ENCODE peak calls at places on chromosomes 4 and X, in seven cellular contexts. One of them, this sample, is unnamed.

GRCh38 chrX:24495700-24496099 is 30.6 kb downstream of the PDK3 start:
- DNase-seq in stomach: no peak
- DNase-seq in HAP-1: no peak
- DNase-seq in AG08396: no peak
- DNase-seq in stromal cell of bone marrow: no peak
- DNase-seq in lower lobe of right lung: no peak
- DNase-seq in fibroblast of lung: no peak
- DNase-seq in this sample: no peak

GRCh38 chr4:135741583-135741982 is 1540.0 kb upstream of the PABPC4L start:
- DNase-seq in stomach: no peak
- DNase-seq in HAP-1: no peak
- DNase-seq in AG08396: no peak
- DNase-seq in stromal cell of bone marrow: no peak
- DNase-seq in lower lobe of right lung: no peak
- DNase-seq in fibroblast of lung: no peak
- DNase-seq in this sample: no peak

GRCh38 chr4:119093042-119093827 is 42.4 kb upstream of the MYOZ2 start:
- DNase-seq in stomach: peak
- DNase-seq in HAP-1: no peak
- DNase-seq in AG08396: no peak
- DNase-seq in stromal cell of bone marrow: no peak
- DNase-seq in lower lobe of right lung: no peak
- DNase-seq in fibroblast of lung: no peak
- DNase-seq in this sample: no peak

GRCh38 chr4:147461161-147461560 is 19.7 kb upstream of the EDNRA start:
- DNase-seq in stomach: no peak
- DNase-seq in HAP-1: no peak
- DNase-seq in AG08396: no peak
- DNase-seq in stromal cell of bone marrow: no peak
- DNase-seq in lower lobe of right lung: no peak
- DNase-seq in fibroblast of lung: no peak
- DNase-seq in this sample: no peak

GRCh38 chr4:185218312-185218711 is 8.9 kb downstream of the SNX25 start:
- DNase-seq in stomach: no peak
- DNase-seq in HAP-1: no peak
- DNase-seq in AG08396: no peak
- DNase-seq in stromal cell of bone marrow: no peak
- DNase-seq in lower lobe of right lung: no peak
- DNase-seq in fibroblast of lung: no peak
- DNase-seq in this sample: no peak

GRCh38 chr4:109472343-109472761 is 38.7 kb downstream of the SEC24B start:
- DNase-seq in stomach: no peak
- DNase-seq in HAP-1: no peak
- DNase-seq in AG08396: peak
- DNase-seq in stromal cell of bone marrow: peak
- DNase-seq in lower lobe of right lung: no peak
- DNase-seq in fibroblast of lung: peak
- DNase-seq in this sample: no peak

GRCh38 chrX:106208154-106208553 is 40.0 kb downstream of the PWWP3B start:
- DNase-seq in stomach: no peak
- DNase-seq in HAP-1: no peak
- DNase-seq in AG08396: no peak
- DNase-seq in stromal cell of bone marrow: no peak
- DNase-seq in lower lobe of right lung: no peak
- DNase-seq in fibroblast of lung: no peak
- DNase-seq in this sample: no peak

GRCh38 chr4:42119916-42120315 is 32.5 kb downstream of the BEND4 start:
- DNase-seq in stomach: no peak
- DNase-seq in HAP-1: no peak
- DNase-seq in AG08396: no peak
- DNase-seq in stromal cell of bone marrow: no peak
- DNase-seq in lower lobe of right lung: no peak
- DNase-seq in fibroblast of lung: no peak
- DNase-seq in this sample: no peak

GRCh38 chr4:90425893-90426292 is 298.7 kb downstream of the CCSER1 start:
- DNase-seq in stomach: no peak
- DNase-seq in HAP-1: no peak
- DNase-seq in AG08396: no peak
- DNase-seq in stromal cell of bone marrow: no peak
- DNase-seq in lower lobe of right lung: no peak
- DNase-seq in fibroblast of lung: no peak
- DNase-seq in this sample: no peak

GRCh38 chrX:118128724-118129123 is 12.1 kb upstream of the KLHL13 start:
- DNase-seq in stomach: no peak
- DNase-seq in HAP-1: no peak
- DNase-seq in AG08396: no peak
- DNase-seq in stromal cell of bone marrow: no peak
- DNase-seq in lower lobe of right lung: no peak
- DNase-seq in fibroblast of lung: no peak
- DNase-seq in this sample: no peak

GRCh38 chrX:17859609-17860178 is 1.4 kb downstream of the RAI2 start:
- DNase-seq in stomach: peak
- DNase-seq in HAP-1: no peak
- DNase-seq in AG08396: no peak
- DNase-seq in stromal cell of bone marrow: no peak
- DNase-seq in lower lobe of right lung: peak
- DNase-seq in fibroblast of lung: no peak
- DNase-seq in this sample: no peak

GRCh38 chr4:74504212-74504611 is 59.3 kb downstream of the AREG start:
- DNase-seq in stomach: no peak
- DNase-seq in HAP-1: no peak
- DNase-seq in AG08396: no peak
- DNase-seq in stromal cell of bone marrow: no peak
- DNase-seq in lower lobe of right lung: no peak
- DNase-seq in fibroblast of lung: peak
- DNase-seq in this sample: no peak

GRCh38 chrX:135340827-135341226 is 31.5 kb downstream of the ETDC start:
- DNase-seq in stomach: no peak
- DNase-seq in HAP-1: no peak
- DNase-seq in AG08396: peak
- DNase-seq in stromal cell of bone marrow: no peak
- DNase-seq in lower lobe of right lung: no peak
- DNase-seq in fibroblast of lung: peak
- DNase-seq in this sample: no peak

GRCh38 chrX:1093586-1094538 is 118.6 kb downstream of the CRLF2 start:
- DNase-seq in stomach: no peak
- DNase-seq in HAP-1: no peak
- DNase-seq in AG08396: no peak
- DNase-seq in stromal cell of bone marrow: no peak
- DNase-seq in lower lobe of right lung: no peak
- DNase-seq in fibroblast of lung: no peak
- DNase-seq in this sample: no peak

GRCh38 chrX:154136627-154137161 is 7.3 kb upstream of the OPN1LW start:
- DNase-seq in stomach: peak
- DNase-seq in HAP-1: peak
- DNase-seq in AG08396: peak
- DNase-seq in stromal cell of bone marrow: no peak
- DNase-seq in lower lobe of right lung: peak
- DNase-seq in fibroblast of lung: peak
- DNase-seq in this sample: peak

GRCh38 chr4:188198980-188199792 is 59.9 kb downstream of the TRIML1 start:
- DNase-seq in stomach: no peak
- DNase-seq in HAP-1: no peak
- DNase-seq in AG08396: no peak
- DNase-seq in stromal cell of bone marrow: no peak
- DNase-seq in lower lobe of right lung: no peak
- DNase-seq in fibroblast of lung: peak
- DNase-seq in this sample: no peak

GRCh38 chr4:24912252-24913098 is at the start of gene CCDC149:
- DNase-seq in stomach: peak
- DNase-seq in HAP-1: peak
- DNase-seq in AG08396: peak
- DNase-seq in stromal cell of bone marrow: peak
- DNase-seq in lower lobe of right lung: peak
- DNase-seq in fibroblast of lung: peak
- DNase-seq in this sample: no peak

GRCh38 chrX:16125520-16126149 is 2.3 kb downstream of the GRPR start:
- DNase-seq in stomach: no peak
- DNase-seq in HAP-1: no peak
- DNase-seq in AG08396: no peak
- DNase-seq in stromal cell of bone marrow: no peak
- DNase-seq in lower lobe of right lung: no peak
- DNase-seq in fibroblast of lung: no peak
- DNase-seq in this sample: no peak

GRCh38 chr4:123304151-123305021 is 92.2 kb upstream of the SPRY1 start:
- DNase-seq in stomach: no peak
- DNase-seq in HAP-1: peak
- DNase-seq in AG08396: no peak
- DNase-seq in stromal cell of bone marrow: no peak
- DNase-seq in lower lobe of right lung: no peak
- DNase-seq in fibroblast of lung: peak
- DNase-seq in this sample: no peak

GRCh38 chr4:69831646-69832325 is 28.2 kb downstream of the SULT1E1 start:
- DNase-seq in stomach: no peak
- DNase-seq in HAP-1: no peak
- DNase-seq in AG08396: no peak
- DNase-seq in stromal cell of bone marrow: no peak
- DNase-seq in lower lobe of right lung: peak
- DNase-seq in fibroblast of lung: no peak
- DNase-seq in this sample: no peak

GRCh38 chr4:153931804-153932203 is 142.9 kb upstream of the SFRP2 start:
- DNase-seq in stomach: no peak
- DNase-seq in HAP-1: no peak
- DNase-seq in AG08396: no peak
- DNase-seq in stromal cell of bone marrow: peak
- DNase-seq in lower lobe of right lung: no peak
- DNase-seq in fibroblast of lung: peak
- DNase-seq in this sample: no peak

GRCh38 chr4:107906458-107907100 is 24.8 kb upstream of the CYP2U1 start:
- DNase-seq in stomach: no peak
- DNase-seq in HAP-1: peak
- DNase-seq in AG08396: no peak
- DNase-seq in stromal cell of bone marrow: no peak
- DNase-seq in lower lobe of right lung: no peak
- DNase-seq in fibroblast of lung: no peak
- DNase-seq in this sample: no peak

GRCh38 chr4:98433608-98434198 is 172.5 kb downstream of the RAP1GDS1 start:
- DNase-seq in stomach: no peak
- DNase-seq in HAP-1: no peak
- DNase-seq in AG08396: no peak
- DNase-seq in stromal cell of bone marrow: no peak
- DNase-seq in lower lobe of right lung: no peak
- DNase-seq in fibroblast of lung: no peak
- DNase-seq in this sample: no peak

GRCh38 chr4:3469386-3470243 is 6.5 kb downstream of the DOK7 start:
- DNase-seq in stomach: peak
- DNase-seq in HAP-1: no peak
- DNase-seq in AG08396: no peak
- DNase-seq in stromal cell of bone marrow: no peak
- DNase-seq in lower lobe of right lung: no peak
- DNase-seq in fibroblast of lung: no peak
- DNase-seq in this sample: no peak

GRCh38 chrX:4547218-4547836 is 833.9 kb upstream of the PRKX start:
- DNase-seq in stomach: peak
- DNase-seq in HAP-1: peak
- DNase-seq in AG08396: peak
- DNase-seq in stromal cell of bone marrow: peak
- DNase-seq in lower lobe of right lung: peak
- DNase-seq in fibroblast of lung: peak
- DNase-seq in this sample: peak

GRCh38 chr4:48779095-48779997 is 733 bp downstream of the FRYL start:
- DNase-seq in stomach: peak
- DNase-seq in HAP-1: peak
- DNase-seq in AG08396: peak
- DNase-seq in stromal cell of bone marrow: no peak
- DNase-seq in lower lobe of right lung: peak
- DNase-seq in fibroblast of lung: peak
- DNase-seq in this sample: peak